ENCODE peak calls at places on chromosome 19, in four cellular contexts. I, X, S and O are unnamed samples.

GRCh38 chr19:51472607-51473006 is 5.7 kb upstream of the CEACAM18 start:
- DNase-seq in I (no peak), X (no peak), S (no peak), O (no peak)

GRCh38 chr19:56955637-56956216 is 115.2 kb upstream of the PEG3 start:
- DNase-seq in I (no peak), X (no peak), S (no peak), O (no peak)

GRCh38 chr19:45161715-45162463 is 1.1 kb upstream of the NKPD1 start:
- DNase-seq in I (no peak), X (peak; percentile 80), S (no peak), O (no peak)

GRCh38 chr19:14248578-14249011 is 42.6 kb upstream of the ADGRL1 start:
- DNase-seq in I (no peak), X (peak; percentile 82), S (no peak), O (no peak)

GRCh38 chr19:28466107-28467045 is 746.6 kb downstream of the UQCRFS1 start:
- DNase-seq in I (no peak), X (peak; percentile 76), S (peak; percentile 35), O (no peak)

GRCh38 chr19:2720777-2721569 is at the start of gene DIRAS1:
- DNase-seq in I (no peak), X (peak; percentile 52), S (no peak), O (no peak)

GRCh38 chr19:58218899-58219298 is 9.8 kb upstream of the ZNF544 start:
- DNase-seq in I (no peak), X (peak; percentile 18), S (no peak), O (no peak)

GRCh38 chr19:33767898-33768413 is 28.7 kb upstream of the KCTD15 start:
- DNase-seq in I (no peak), X (peak; percentile 88), S (no peak), O (no peak)

GRCh38 chr19:31610036-31610435 is 260.8 kb upstream of the TSHZ3 start:
- DNase-seq in I (no peak), X (no peak), S (no peak), O (no peak)

GRCh38 chr19:2618611-2619010 is 83.9 kb downstream of the GNG7 start:
- DNase-seq in I (no peak), X (no peak), S (peak; percentile 77), O (no peak)

GRCh38 chr19:37817180-37817911 is 38.0 kb upstream of the ZNF573 start:
- DNase-seq in I (peak; percentile 66), X (peak; percentile 88), S (no peak), O (no peak)

GRCh38 chr19:28359819-28360414 is 853.0 kb downstream of the UQCRFS1 start:
- DNase-seq in I (no peak), X (no peak), S (no peak), O (no peak)

GRCh38 chr19:9966024-9966423 is 29.7 kb upstream of the OLFM2 start:
- DNase-seq in I (no peak), X (no peak), S (no peak), O (no peak)

GRCh38 chr19:1648926-1649541 is 3.4 kb downstream of the TCF3 start:
- DNase-seq in I (no peak), X (no peak), S (no peak), O (no peak)

GRCh38 chr19:3976495-3977241 is 5.8 kb upstream of the DAPK3 start:
- DNase-seq in I (no peak), X (no peak), S (no peak), O (no peak)

GRCh38 chr19:377801-378581 is 31.0 kb downstream of the C2CD4C start:
- DNase-seq in I (no peak), X (no peak), S (peak; percentile 6), O (no peak)

GRCh38 chr19:17243340-17243853 is 2.3 kb downstream of the NR2F6 start:
- DNase-seq in I (no peak), X (no peak), S (no peak), O (no peak)

GRCh38 chr19:17244618-17245534 is 843 bp downstream of the NR2F6 start:
- DNase-seq in I (no peak), X (no peak), S (no peak), O (no peak)

GRCh38 chr19:17240855-17241399 is 4.8 kb downstream of the NR2F6 start:
- DNase-seq in I (no peak), X (no peak), S (no peak), O (no peak)

GRCh38 chr19:17243854-17244617 is 1.7 kb downstream of the NR2F6 start:
- DNase-seq in I (peak; percentile 76), X (peak; percentile 58), S (peak; percentile 31), O (no peak)

DNA sequence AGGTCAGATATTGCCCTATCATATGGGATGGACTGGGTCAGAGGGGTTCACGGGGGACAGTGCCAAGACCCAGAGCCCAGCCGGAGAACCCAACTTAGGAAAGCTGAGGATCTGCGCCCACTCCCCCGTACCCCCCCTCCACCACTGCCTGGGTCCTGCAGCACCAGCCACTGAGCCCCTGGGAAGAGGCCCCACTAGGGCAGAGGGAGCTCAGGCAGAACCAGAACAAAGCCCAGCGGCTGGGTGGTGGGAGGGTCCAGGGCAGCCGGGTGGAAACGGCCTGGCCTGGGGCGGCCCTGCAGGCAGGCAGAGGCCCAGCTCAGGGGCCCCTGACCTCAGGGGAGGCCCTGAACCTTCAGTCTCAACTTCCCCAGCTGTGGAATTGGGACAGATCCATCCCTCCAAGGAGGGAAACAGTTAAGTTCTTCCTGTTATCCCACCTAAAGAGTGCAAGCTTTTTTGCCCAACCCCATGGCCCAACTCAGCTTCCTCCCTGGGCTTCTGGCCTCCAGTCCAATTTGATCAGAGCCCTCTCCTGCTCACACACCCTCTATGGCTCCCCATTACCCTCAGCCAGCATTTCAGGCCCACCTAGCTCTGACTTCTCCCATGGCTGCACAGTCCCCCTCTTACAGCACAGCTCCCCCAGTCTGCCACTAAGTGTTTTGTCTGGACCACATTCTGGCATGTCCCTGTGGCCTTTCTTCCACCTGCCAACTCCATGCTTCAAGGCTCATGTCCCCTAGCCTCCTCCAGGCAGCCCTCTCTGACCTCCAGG is 3.1 kb downstream of the NR2F6 start:
- DNase-seq in I (no peak), X (no peak), S (no peak), O (no peak)
- H3K27ac ChIP-seq in I (peak overlapping the region; percentile 78), X (no peak overlapping the region), S (no peak overlapping the region), O (peak overlapping the region; percentile 85)

GRCh38 chr19:7862413-7862951 is 11.7 kb downstream of the PRR36 start:
- DNase-seq in I (no peak), X (peak; percentile 95), S (no peak), O (no peak)

GRCh38 chr19:7865262-7865911 is 8.8 kb downstream of the PRR36 start:
- DNase-seq in I (no peak), X (no peak), S (no peak), O (no peak)

GRCh38 chr19:7864719-7865074 is 9.5 kb downstream of the PRR36 start:
- DNase-seq in I (no peak), X (no peak), S (no peak), O (no peak)

GRCh38 chr19:7863157-7863970 is 10.8 kb downstream of the PRR36 start:
- DNase-seq in I (no peak), X (peak; percentile 44), S (no peak), O (no peak)

DNA sequence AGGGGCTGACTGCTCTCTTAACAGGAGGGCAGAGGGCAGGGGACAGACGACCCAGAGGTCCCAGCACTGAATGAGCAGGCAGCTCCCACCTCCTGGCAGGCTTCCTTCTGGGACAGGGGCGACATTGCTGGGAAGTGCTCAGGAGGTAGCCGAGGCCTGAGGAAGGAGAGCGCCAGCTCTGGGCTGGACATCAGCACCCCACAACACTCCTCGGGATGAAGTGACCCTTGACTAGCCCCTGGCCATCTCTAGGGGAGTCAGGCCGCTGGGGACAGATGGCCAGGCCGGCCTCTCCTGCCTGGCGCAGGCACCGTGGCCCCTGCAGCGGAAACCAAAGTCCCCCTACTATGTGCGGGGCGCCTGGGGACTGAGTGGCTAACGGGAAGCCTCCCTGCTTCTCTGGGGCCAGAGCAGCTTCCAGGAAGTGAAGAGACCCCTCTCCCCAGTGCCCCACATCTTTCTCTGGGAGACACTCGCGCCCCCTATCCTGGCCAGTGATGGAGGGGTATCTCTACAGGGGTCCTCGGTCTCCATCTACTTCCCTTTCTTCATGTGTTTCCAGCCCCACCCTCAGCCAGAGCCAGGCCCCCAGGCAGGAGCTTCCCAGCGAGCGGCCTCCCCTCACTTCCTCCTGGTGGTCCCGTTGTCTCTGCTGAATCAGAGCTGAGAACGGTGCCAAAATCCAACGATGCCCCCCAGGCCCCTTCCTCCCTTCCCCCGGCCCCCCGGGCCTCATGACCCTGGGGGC is 10.0 kb downstream of the PRR36 start:
- DNase-seq in I (no peak), X (no peak), S (no peak), O (no peak)
- TF ChIP-seq CTCF in I (no peak), X (no peak), S (no peak), O (no peak)

GRCh38 chr19:55676384-55676783 is 1.4 kb downstream of the EPN1 start:
- DNase-seq in I (no peak), X (no peak), S (peak; percentile 11), O (no peak)

GRCh38 chr19:55675661-55676354 is 782 bp downstream of the EPN1 start:
- DNase-seq in I (no peak), X (no peak), S (peak; percentile 8), O (no peak)

GRCh38 chr19:55677572-55678028 is 2.6 kb downstream of the EPN1 start:
- DNase-seq in I (no peak), X (no peak), S (no peak), O (no peak)

GRCh38 chr19:55678121-55678671 is 3.2 kb downstream of the EPN1 start:
- DNase-seq in I (no peak), X (no peak), S (no peak), O (no peak)

DNA sequence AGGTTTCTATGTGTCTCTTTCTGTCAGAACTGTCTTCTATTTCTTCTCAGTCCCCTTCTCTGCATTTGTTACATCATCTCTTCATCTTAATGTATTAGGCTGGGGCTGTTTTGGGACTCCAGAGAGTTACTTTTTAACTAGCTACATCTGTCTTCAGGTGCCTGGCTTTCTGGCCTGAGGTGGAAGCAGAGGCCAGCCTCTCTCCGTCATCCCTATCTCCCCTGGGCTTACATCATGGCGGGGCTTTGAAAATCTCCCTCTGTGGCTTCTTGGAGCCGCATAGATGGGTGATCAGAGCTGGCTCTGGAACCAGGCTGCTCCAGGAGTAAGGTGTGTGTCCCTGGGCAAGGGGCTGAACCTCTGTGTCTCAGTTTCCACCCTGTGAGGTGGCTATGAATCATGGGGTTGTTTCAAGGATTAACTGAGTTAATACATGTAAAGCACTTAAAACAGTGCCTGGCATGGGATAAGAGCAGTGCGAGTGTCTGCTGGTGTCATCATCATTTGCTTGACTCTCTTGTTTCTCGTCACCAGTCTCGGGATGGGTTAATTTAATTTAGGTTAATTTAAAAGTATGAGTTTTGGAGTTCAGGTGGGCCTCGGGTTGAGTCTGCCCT is 2.0 kb downstream of the EPN1 start:
- DNase-seq in I (no peak), X (no peak), S (no peak), O (no peak)
- H3K27ac ChIP-seq in I (peak overlapping the region; percentile 83), X (no peak overlapping the region), S (no peak overlapping the region), O (no peak overlapping the region)

GRCh38 chr19:48607359-48607755 is 815 bp downstream of the SPACA4 start:
- DNase-seq in I (no peak), X (no peak), S (no peak), O (no peak)

GRCh38 chr19:48611872-48612271 is 3.0 kb downstream of the FAM83E start:
- DNase-seq in I (no peak), X (no peak), S (no peak), O (no peak)

GRCh38 chr19:48606463-48607358 is at the start of gene SPACA4:
- DNase-seq in I (no peak), X (no peak), S (no peak), O (no peak)

GRCh38 chr19:48609571-48610108 is 3.1 kb downstream of the SPACA4 start:
- DNase-seq in I (no peak), X (no peak), S (no peak), O (no peak)

GRCh38 chr19:48608798-48609263 is 2.3 kb downstream of the SPACA4 start:
- DNase-seq in I (no peak), X (no peak), S (no peak), O (no peak)
- TF ChIP-seq CTCF in I (peak; percentile 46), X (peak; percentile 64), S (peak; percentile 59), O (no peak)

GRCh38 chr19:6270822-6271221 is 9.0 kb downstream of the MLLT1 start:
- DNase-seq in I (no peak), X (no peak), S (no peak), O (no peak)
- H3K27ac ChIP-seq in I (peak overlapping the region; percentile 88), X (peak overlapping the region; percentile 91), S (no peak overlapping the region), O (peak overlapping the region; percentile 82)